ENCODE peak calls at places on chromosome 14, in four cellular contexts. S is H1; Z is stimulated activated CD4-positive, alpha-beta T cell treated with anti-CD3 and anti-CD28 coated beads, Interleukin-2, amount 100 ng/mL, for 4 hours; N is dorsolateral prefrontal cortex. Q is an unnamed sample.

GRCh38 chr14:86796221-86797074 is 1196.5 kb downstream of the GALC start:
- DNase-seq in S (no peak), Z (no peak), N (no peak), Q (no peak)

GRCh38 chr14:91890291-91890749 is 23.0 kb upstream of the TC2N start:
- DNase-seq in N (no peak), S (no peak), Z (no peak), Q (no peak)

GRCh38 chr14:72332054-72332453 is 399.8 kb downstream of the RGS6 start:
- DNase-seq in S (no peak), Z (no peak), N (peak; percentile 65), Q (no peak)

GRCh38 chr14:55781046-55781445 is 201.0 kb downstream of the KTN1 start:
- DNase-seq in N (no peak), S (no peak), Z (no peak), Q (no peak)

GRCh38 chr14:89807151-89807550 is 147.4 kb downstream of the EFCAB11 start:
- DNase-seq in N (no peak), S (no peak), Z (no peak), Q (no peak)

GRCh38 chr14:56555921-56556570 is 23.6 kb upstream of the TMEM260 start:
- DNase-seq in N (no peak), S (no peak), Z (no peak), Q (peak; percentile 5)

GRCh38 chr14:93089501-93090269 is 26.0 kb downstream of the ITPK1 start:
- DNase-seq in S (no peak), N (no peak), Z (no peak), Q (no peak)

GRCh38 chr14:105119410-105120025 is 49.1 kb downstream of the JAG2 start:
- DNase-seq in Z (no peak), S (no peak), N (no peak), Q (no peak)

GRCh38 chr14:74804219-74804825 is 41.2 kb downstream of the YLPM1 start:
- DNase-seq in Z (no peak), S (no peak), N (no peak), Q (peak; percentile 66)

GRCh38 chr14:105147701-105148603 is 20.6 kb downstream of the JAG2 start:
- DNase-seq in N (no peak), S (no peak), Z (no peak), Q (no peak)

GRCh38 chr14:22791302-22791701 is 23.9 kb downstream of the SLC7A7 start:
- DNase-seq in N (no peak), Z (no peak), S (no peak), Q (no peak)

Q was measured in AML-193.